ENCODE peak calls at places on chromosomes 12 and 14, in nine cellular contexts. Y is caudate nucleus, X is anterior cingulate cortex, M is germinal center, D is C1 segment of cervical spinal cord, H is amniotic stem cell, Z is brain microvascular endothelial cell, S is iris pigment epithelial cell, K is endothelial cell. A is an unnamed sample.
A peak's percentile ranks its signal among the peaks of the same experiment; 100 is the strongest.

GRCh38 chr12:29320295-29321090 is 60.5 kb downstream of the ERGIC2 start:
- DNase-seq in X (no peak), Z (peak; percentile 53), H (peak; percentile 16), K (no peak), M (no peak), D (no peak), S (peak; percentile 94), Y (no peak), A (no peak)

GRCh38 chr12:7642876-7643309 is 22.8 kb downstream of the APOBEC1 start:
- DNase-seq in X (no peak), K (peak; percentile 34), Z (no peak), H (no peak), Y (no peak), S (peak; percentile 18), M (no peak), D (no peak), A (no peak)

GRCh38 chr14:99724939-99725773 is 41.1 kb downstream of the CYP46A1 start:
- DNase-seq in X (no peak), Z (no peak), S (no peak), D (no peak), M (no peak), H (no peak), Y (no peak), K (no peak), A (peak; percentile 9)

GRCh38 chr12:98669751-98670150 is 24.7 kb downstream of the APAF1 start:
- DNase-seq in Y (no peak), M (no peak), Z (no peak), K (no peak), S (no peak), X (no peak), H (no peak), D (no peak), A (no peak)

GRCh38 chr12:47975036-47975620 is 11.7 kb downstream of the TMEM106C start:
- DNase-seq in S (no peak), Z (no peak), X (no peak), D (no peak), Y (no peak), M (no peak), K (no peak), H (no peak), A (no peak)

GRCh38 chr12:91272456-91273063 is 89.9 kb upstream of the DCN start:
- DNase-seq in X (no peak), M (no peak), S (peak; percentile 62), Z (peak; percentile 11), K (no peak), D (no peak), Y (no peak), H (no peak), A (peak; percentile 26)

GRCh38 chr12:132210223-132211055 is 66.2 kb downstream of the NOC4L start:
- DNase-seq in H (no peak), X (no peak), S (no peak), Y (no peak), K (no peak), Z (no peak), M (no peak), D (no peak), A (no peak)

GRCh38 chr12:114666746-114667668 is 17.0 kb downstream of the TBX3 start:
- DNase-seq in D (no peak), Z (no peak), S (no peak), X (no peak), H (no peak), Y (no peak), M (no peak), K (no peak), A (no peak)

GRCh38 chr14:25050494-25051170 is 685 bp upstream of the STXBP6 start:
- DNase-seq in S (peak; percentile 61), Y (no peak), D (no peak), Z (peak; percentile 2), H (peak; percentile 33), K (no peak), M (no peak), X (no peak), A (peak; percentile 47)

GRCh38 chr14:35934499-35934898 is 108.4 kb downstream of the BRMS1L start:
- DNase-seq in Y (no peak), H (no peak), K (no peak), Z (no peak), X (no peak), M (no peak), D (no peak), S (no peak), A (no peak)

A was measured in iPS-NIHi11.